ENCODE peak calls at places on chromosomes 3 and 15, in six cellular contexts. One of them, this sample, is unnamed.

GRCh38 chr3:128973988-128974564 is 19.8 kb downstream of the CFAP92 start:
- DNase-seq in activated CD8-positive, alpha-beta memory T cell treated with anti-CD3 and anti-CD28 coated beads, Interleukin-2, amount 10 ng/mL, durations not matched to agents 7 days and 5 days: no peak
- DNase-seq in uterus: no peak
- DNase-seq in EL: no peak
- DNase-seq in H54: no peak
- DNase-seq in hepatocyte: no peak
- DNase-seq in this sample: no peak

GRCh38 chr3:4850211-4850927 is 128.9 kb upstream of the BHLHE40 start:
- DNase-seq in activated CD8-positive, alpha-beta memory T cell treated with anti-CD3 and anti-CD28 coated beads, Interleukin-2, amount 10 ng/mL, durations not matched to agents 7 days and 5 days: peak; percentile 84
- DNase-seq in H54: no peak
- DNase-seq in hepatocyte: no peak
- DNase-seq in EL: no peak
- DNase-seq in uterus: no peak
- DNase-seq in this sample: no peak

GRCh38 chr15:68655686-68656437 is 77.1 kb downstream of the CORO2B start:
- DNase-seq in EL: no peak
- DNase-seq in activated CD8-positive, alpha-beta memory T cell treated with anti-CD3 and anti-CD28 coated beads, Interleukin-2, amount 10 ng/mL, durations not matched to agents 7 days and 5 days: no peak
- DNase-seq in uterus: peak; percentile 5
- DNase-seq in hepatocyte: no peak
- DNase-seq in H54: no peak
- DNase-seq in this sample: peak; percentile 41

GRCh38 chr3:99842826-99843589 is 25.3 kb downstream of the CMSS1 start:
- DNase-seq in activated CD8-positive, alpha-beta memory T cell treated with anti-CD3 and anti-CD28 coated beads, Interleukin-2, amount 10 ng/mL, durations not matched to agents 7 days and 5 days: no peak
- DNase-seq in H54: peak; percentile 19
- DNase-seq in uterus: no peak
- DNase-seq in hepatocyte: peak; percentile 67
- DNase-seq in EL: peak; percentile 65
- DNase-seq in this sample: no peak

GRCh38 chr3:62084558-62084957 is 288.8 kb downstream of the FEZF2 start:
- DNase-seq in hepatocyte: no peak
- DNase-seq in H54: no peak
- DNase-seq in uterus: no peak
- DNase-seq in EL: peak; percentile 2
- DNase-seq in activated CD8-positive, alpha-beta memory T cell treated with anti-CD3 and anti-CD28 coated beads, Interleukin-2, amount 10 ng/mL, durations not matched to agents 7 days and 5 days: no peak
- DNase-seq in this sample: no peak

GRCh38 chr3:138781012-138781470 is 53.7 kb downstream of the PIK3CB start:
- DNase-seq in hepatocyte: no peak
- DNase-seq in H54: no peak
- DNase-seq in uterus: no peak
- DNase-seq in EL: peak; percentile 9
- DNase-seq in activated CD8-positive, alpha-beta memory T cell treated with anti-CD3 and anti-CD28 coated beads, Interleukin-2, amount 10 ng/mL, durations not matched to agents 7 days and 5 days: peak; percentile 73
- DNase-seq in this sample: no peak

GRCh38 chr3:101850327-101851048 is 1.2 kb downstream of the NFKBIZ start:
- DNase-seq in hepatocyte: no peak
- DNase-seq in EL: peak; percentile 69
- DNase-seq in H54: no peak
- DNase-seq in uterus: no peak
- DNase-seq in activated CD8-positive, alpha-beta memory T cell treated with anti-CD3 and anti-CD28 coated beads, Interleukin-2, amount 10 ng/mL, durations not matched to agents 7 days and 5 days: peak; percentile 81
- DNase-seq in this sample: no peak

GRCh38 chr3:14725564-14726420 is 50.9 kb downstream of the C3orf20 start:
- DNase-seq in H54: no peak
- DNase-seq in activated CD8-positive, alpha-beta memory T cell treated with anti-CD3 and anti-CD28 coated beads, Interleukin-2, amount 10 ng/mL, durations not matched to agents 7 days and 5 days: no peak
- DNase-seq in hepatocyte: peak; percentile 61
- DNase-seq in uterus: peak; percentile 71
- DNase-seq in EL: no peak
- DNase-seq in this sample: peak; percentile 84

GRCh38 chr3:56970401-56971002 is 90.0 kb upstream of the SPATA12 start:
- DNase-seq in EL: no peak
- DNase-seq in H54: no peak
- DNase-seq in activated CD8-positive, alpha-beta memory T cell treated with anti-CD3 and anti-CD28 coated beads, Interleukin-2, amount 10 ng/mL, durations not matched to agents 7 days and 5 days: no peak
- DNase-seq in uterus: no peak
- DNase-seq in hepatocyte: peak; percentile 31
- DNase-seq in this sample: no peak

GRCh38 chr3:194439915-194440550 is 41.0 kb upstream of the GP5 start:
- DNase-seq in uterus: no peak
- DNase-seq in H54: no peak
- DNase-seq in activated CD8-positive, alpha-beta memory T cell treated with anti-CD3 and anti-CD28 coated beads, Interleukin-2, amount 10 ng/mL, durations not matched to agents 7 days and 5 days: no peak
- DNase-seq in EL: no peak
- DNase-seq in hepatocyte: peak; percentile 11
- DNase-seq in this sample: no peak

GRCh38 chr3:39166932-39167532 is 13.6 kb upstream of the CSRNP1 start:
- DNase-seq in hepatocyte: peak; percentile 65
- DNase-seq in EL: peak; percentile 86
- DNase-seq in H54: no peak
- DNase-seq in uterus: peak; percentile 33
- DNase-seq in activated CD8-positive, alpha-beta memory T cell treated with anti-CD3 and anti-CD28 coated beads, Interleukin-2, amount 10 ng/mL, durations not matched to agents 7 days and 5 days: no peak
- DNase-seq in this sample: no peak

GRCh38 chr3:75863878-75864277 is 78.5 kb upstream of the ZNF717 start:
- DNase-seq in H54: no peak
- DNase-seq in activated CD8-positive, alpha-beta memory T cell treated with anti-CD3 and anti-CD28 coated beads, Interleukin-2, amount 10 ng/mL, durations not matched to agents 7 days and 5 days: no peak
- DNase-seq in uterus: no peak
- DNase-seq in hepatocyte: no peak
- DNase-seq in EL: no peak
- DNase-seq in this sample: no peak

GRCh38 chr3:84965141-84965540 is 6.4 kb downstream of the CADM2 start:
- DNase-seq in EL: no peak
- DNase-seq in H54: no peak
- DNase-seq in activated CD8-positive, alpha-beta memory T cell treated with anti-CD3 and anti-CD28 coated beads, Interleukin-2, amount 10 ng/mL, durations not matched to agents 7 days and 5 days: no peak
- DNase-seq in hepatocyte: no peak
- DNase-seq in uterus: no peak
- DNase-seq in this sample: no peak

GRCh38 chr3:58082047-58082446 is 73.8 kb downstream of the FLNB start:
- DNase-seq in H54: no peak
- DNase-seq in activated CD8-positive, alpha-beta memory T cell treated with anti-CD3 and anti-CD28 coated beads, Interleukin-2, amount 10 ng/mL, durations not matched to agents 7 days and 5 days: no peak
- DNase-seq in EL: peak; percentile 28
- DNase-seq in hepatocyte: no peak
- DNase-seq in uterus: no peak
- DNase-seq in this sample: no peak

GRCh38 chr3:53046171-53047170 is 598 bp upstream of the SFMBT1 start:
- DNase-seq in H54: no peak
- DNase-seq in activated CD8-positive, alpha-beta memory T cell treated with anti-CD3 and anti-CD28 coated beads, Interleukin-2, amount 10 ng/mL, durations not matched to agents 7 days and 5 days: peak; percentile 81
- DNase-seq in uterus: peak; percentile 40
- DNase-seq in hepatocyte: peak; percentile 72
- DNase-seq in EL: peak; percentile 56
- DNase-seq in this sample: peak; percentile 76

GRCh38 chr15:38796589-38796988 is 232.0 kb upstream of the RASGRP1 start:
- DNase-seq in uterus: no peak
- DNase-seq in activated CD8-positive, alpha-beta memory T cell treated with anti-CD3 and anti-CD28 coated beads, Interleukin-2, amount 10 ng/mL, durations not matched to agents 7 days and 5 days: no peak
- DNase-seq in hepatocyte: no peak
- DNase-seq in H54: no peak
- DNase-seq in EL: no peak
- DNase-seq in this sample: no peak

GRCh38 chr3:74592359-74592758 is 22.1 kb downstream of the CNTN3 start:
- DNase-seq in activated CD8-positive, alpha-beta memory T cell treated with anti-CD3 and anti-CD28 coated beads, Interleukin-2, amount 10 ng/mL, durations not matched to agents 7 days and 5 days: no peak
- DNase-seq in hepatocyte: no peak
- DNase-seq in H54: no peak
- DNase-seq in uterus: no peak
- DNase-seq in EL: no peak
- DNase-seq in this sample: no peak

GRCh38 chr3:38029400-38030125 is at the start of gene PLCD1:
- DNase-seq in uterus: peak; percentile 86
- DNase-seq in EL: peak; percentile 77
- DNase-seq in activated CD8-positive, alpha-beta memory T cell treated with anti-CD3 and anti-CD28 coated beads, Interleukin-2, amount 10 ng/mL, durations not matched to agents 7 days and 5 days: no peak
- DNase-seq in hepatocyte: peak; percentile 89
- DNase-seq in H54: no peak
- DNase-seq in this sample: peak; percentile 94

GRCh38 chr3:183555541-183556081 is at the start of gene KLHL6:
- DNase-seq in EL: no peak
- DNase-seq in H54: no peak
- DNase-seq in hepatocyte: no peak
- DNase-seq in activated CD8-positive, alpha-beta memory T cell treated with anti-CD3 and anti-CD28 coated beads, Interleukin-2, amount 10 ng/mL, durations not matched to agents 7 days and 5 days: peak; percentile 88
- DNase-seq in uterus: no peak
- DNase-seq in this sample: no peak

GRCh38 chr3:37144806-37145205 is 29.6 kb downstream of the LRRFIP2 start:
- DNase-seq in uterus: no peak
- DNase-seq in activated CD8-positive, alpha-beta memory T cell treated with anti-CD3 and anti-CD28 coated beads, Interleukin-2, amount 10 ng/mL, durations not matched to agents 7 days and 5 days: no peak
- DNase-seq in hepatocyte: no peak
- DNase-seq in H54: no peak
- DNase-seq in EL: no peak
- DNase-seq in this sample: no peak

GRCh38 chr3:5009506-5010100 is 30.4 kb downstream of the BHLHE40 start:
- DNase-seq in H54: no peak
- DNase-seq in hepatocyte: no peak
- DNase-seq in uterus: no peak
- DNase-seq in EL: no peak
- DNase-seq in activated CD8-positive, alpha-beta memory T cell treated with anti-CD3 and anti-CD28 coated beads, Interleukin-2, amount 10 ng/mL, durations not matched to agents 7 days and 5 days: no peak
- DNase-seq in this sample: no peak

GRCh38 chr3:101725192-101725889 is 927 bp downstream of the CEP97 start:
- DNase-seq in hepatocyte: peak; percentile 36
- DNase-seq in activated CD8-positive, alpha-beta memory T cell treated with anti-CD3 and anti-CD28 coated beads, Interleukin-2, amount 10 ng/mL, durations not matched to agents 7 days and 5 days: peak; percentile 66
- DNase-seq in EL: peak; percentile 47
- DNase-seq in H54: no peak
- DNase-seq in uterus: peak; percentile 26
- DNase-seq in this sample: peak; percentile 72

GRCh38 chr3:119418641-119419040 is 44.8 kb downstream of the TMEM39A start:
- DNase-seq in H54: no peak
- DNase-seq in activated CD8-positive, alpha-beta memory T cell treated with anti-CD3 and anti-CD28 coated beads, Interleukin-2, amount 10 ng/mL, durations not matched to agents 7 days and 5 days: no peak
- DNase-seq in uterus: no peak
- DNase-seq in EL: peak; percentile 19
- DNase-seq in hepatocyte: peak; percentile 42
- DNase-seq in this sample: no peak

GRCh38 chr3:123953735-123954134 is 7.3 kb downstream of the CCDC14 start:
- DNase-seq in uterus: no peak
- DNase-seq in EL: no peak
- DNase-seq in activated CD8-positive, alpha-beta memory T cell treated with anti-CD3 and anti-CD28 coated beads, Interleukin-2, amount 10 ng/mL, durations not matched to agents 7 days and 5 days: no peak
- DNase-seq in H54: no peak
- DNase-seq in hepatocyte: no peak
- DNase-seq in this sample: no peak

GRCh38 chr3:47612178-47612577 is 33.5 kb upstream of the CSPG5 start:
- DNase-seq in EL: peak; percentile 80
- DNase-seq in activated CD8-positive, alpha-beta memory T cell treated with anti-CD3 and anti-CD28 coated beads, Interleukin-2, amount 10 ng/mL, durations not matched to agents 7 days and 5 days: no peak
- DNase-seq in H54: no peak
- DNase-seq in uterus: no peak
- DNase-seq in hepatocyte: no peak
- DNase-seq in this sample: no peak

GRCh38 chr3:171936231-171936841 is 93.2 kb downstream of the TMEM212 start:
- DNase-seq in hepatocyte: peak; percentile 37
- DNase-seq in H54: peak; percentile 8
- DNase-seq in activated CD8-positive, alpha-beta memory T cell treated with anti-CD3 and anti-CD28 coated beads, Interleukin-2, amount 10 ng/mL, durations not matched to agents 7 days and 5 days: no peak
- DNase-seq in uterus: no peak
- DNase-seq in EL: peak; percentile 79
- DNase-seq in this sample: no peak

GRCh38 chr3:64053581-64053980 is 30.3 kb upstream of the PSMD6 start:
- DNase-seq in EL: no peak
- DNase-seq in uterus: no peak
- DNase-seq in activated CD8-positive, alpha-beta memory T cell treated with anti-CD3 and anti-CD28 coated beads, Interleukin-2, amount 10 ng/mL, durations not matched to agents 7 days and 5 days: no peak
- DNase-seq in hepatocyte: no peak
- DNase-seq in H54: no peak
- DNase-seq in this sample: no peak

GRCh38 chr3:183631715-183632114 is 3.7 kb upstream of the KLHL24 start:
- DNase-seq in hepatocyte: no peak
- DNase-seq in activated CD8-positive, alpha-beta memory T cell treated with anti-CD3 and anti-CD28 coated beads, Interleukin-2, amount 10 ng/mL, durations not matched to agents 7 days and 5 days: no peak
- DNase-seq in H54: no peak
- DNase-seq in uterus: no peak
- DNase-seq in EL: no peak
- DNase-seq in this sample: no peak

GRCh38 chr3:74067296-74067695 is 442.6 kb upstream of the PDZRN3 start:
- DNase-seq in activated CD8-positive, alpha-beta memory T cell treated with anti-CD3 and anti-CD28 coated beads, Interleukin-2, amount 10 ng/mL, durations not matched to agents 7 days and 5 days: no peak
- DNase-seq in H54: no peak
- DNase-seq in uterus: no peak
- DNase-seq in hepatocyte: peak; percentile 23
- DNase-seq in EL: peak; percentile 1
- DNase-seq in this sample: no peak

GRCh38 chr15:64943512-64944225 is 32.0 kb downstream of the ANKDD1A start:
- DNase-seq in hepatocyte: no peak
- DNase-seq in EL: no peak
- DNase-seq in H54: no peak
- DNase-seq in uterus: no peak
- DNase-seq in activated CD8-positive, alpha-beta memory T cell treated with anti-CD3 and anti-CD28 coated beads, Interleukin-2, amount 10 ng/mL, durations not matched to agents 7 days and 5 days: no peak
- DNase-seq in this sample: no peak

GRCh38 chr3:183142199-183142598 is 20.3 kb downstream of the LAMP3 start:
- DNase-seq in activated CD8-positive, alpha-beta memory T cell treated with anti-CD3 and anti-CD28 coated beads, Interleukin-2, amount 10 ng/mL, durations not matched to agents 7 days and 5 days: no peak
- DNase-seq in EL: peak; percentile 43
- DNase-seq in H54: no peak
- DNase-seq in uterus: no peak
- DNase-seq in hepatocyte: no peak
- DNase-seq in this sample: no peak

GRCh38 chr3:127654374-127654773 is 18.4 kb upstream of the ABTB1 start:
- DNase-seq in activated CD8-positive, alpha-beta memory T cell treated with anti-CD3 and anti-CD28 coated beads, Interleukin-2, amount 10 ng/mL, durations not matched to agents 7 days and 5 days: no peak
- DNase-seq in EL: no peak
- DNase-seq in uterus: no peak
- DNase-seq in hepatocyte: no peak
- DNase-seq in H54: no peak
- DNase-seq in this sample: peak; percentile 19

GRCh38 chr15:74664028-74664616 is 31.7 kb downstream of the EDC3 start:
- DNase-seq in H54: no peak
- DNase-seq in hepatocyte: peak; percentile 63
- DNase-seq in EL: peak; percentile 35
- DNase-seq in uterus: peak; percentile 24
- DNase-seq in activated CD8-positive, alpha-beta memory T cell treated with anti-CD3 and anti-CD28 coated beads, Interleukin-2, amount 10 ng/mL, durations not matched to agents 7 days and 5 days: no peak
- DNase-seq in this sample: no peak

GRCh38 chr3:166060789-166061479 is 223.7 kb upstream of the BCHE start:
- DNase-seq in hepatocyte: no peak
- DNase-seq in H54: no peak
- DNase-seq in uterus: no peak
- DNase-seq in EL: no peak
- DNase-seq in activated CD8-positive, alpha-beta memory T cell treated with anti-CD3 and anti-CD28 coated beads, Interleukin-2, amount 10 ng/mL, durations not matched to agents 7 days and 5 days: no peak
- DNase-seq in this sample: no peak

GRCh38 chr15:57769266-57769665 is 62.8 kb downstream of the POLR2M start:
- DNase-seq in H54: no peak
- DNase-seq in hepatocyte: no peak
- DNase-seq in uterus: peak; percentile 70
- DNase-seq in activated CD8-positive, alpha-beta memory T cell treated with anti-CD3 and anti-CD28 coated beads, Interleukin-2, amount 10 ng/mL, durations not matched to agents 7 days and 5 days: no peak
- DNase-seq in EL: peak; percentile 89
- DNase-seq in this sample: peak; percentile 81

GRCh38 chr3:170159459-170159858 is 22.1 kb downstream of the PHC3 start:
- DNase-seq in EL: no peak
- DNase-seq in uterus: no peak
- DNase-seq in H54: no peak
- DNase-seq in activated CD8-positive, alpha-beta memory T cell treated with anti-CD3 and anti-CD28 coated beads, Interleukin-2, amount 10 ng/mL, durations not matched to agents 7 days and 5 days: no peak
- DNase-seq in hepatocyte: no peak
- DNase-seq in this sample: no peak

GRCh38 chr3:45796902-45797637 is 734 bp upstream of the SLC6A20 start:
- DNase-seq in activated CD8-positive, alpha-beta memory T cell treated with anti-CD3 and anti-CD28 coated beads, Interleukin-2, amount 10 ng/mL, durations not matched to agents 7 days and 5 days: peak; percentile 37
- DNase-seq in hepatocyte: no peak
- DNase-seq in uterus: no peak
- DNase-seq in H54: no peak
- DNase-seq in EL: no peak
- DNase-seq in this sample: peak; percentile 58

GRCh38 chr15:39888809-39889208 is 31.3 kb downstream of the GPR176 start:
- DNase-seq in uterus: no peak
- DNase-seq in hepatocyte: peak; percentile 12
- DNase-seq in EL: peak; percentile 31
- DNase-seq in H54: no peak
- DNase-seq in activated CD8-positive, alpha-beta memory T cell treated with anti-CD3 and anti-CD28 coated beads, Interleukin-2, amount 10 ng/mL, durations not matched to agents 7 days and 5 days: no peak
- DNase-seq in this sample: no peak

GRCh38 chr3:138747229-138747628 is 87.5 kb downstream of the PIK3CB start:
- DNase-seq in activated CD8-positive, alpha-beta memory T cell treated with anti-CD3 and anti-CD28 coated beads, Interleukin-2, amount 10 ng/mL, durations not matched to agents 7 days and 5 days: no peak
- DNase-seq in uterus: no peak
- DNase-seq in EL: no peak
- DNase-seq in hepatocyte: no peak
- DNase-seq in H54: no peak
- DNase-seq in this sample: no peak